ENCODE peak calls at places on chromosomes 1 and 21, in six cellular contexts. M is HuH-7, Z is progenitor cell of endocrine pancreas, G is endothelial cell, N is esophagus squamous epithelium, D is left cardiac atrium. A is an unnamed sample.

GRCh38 chr21:38804617-38805281 is 980 bp upstream of the ETS2 start:
- DNase-seq in M (no peak), Z (peak; percentile 43), G (peak; percentile 76), N (no peak), D (peak; percentile 86), A (peak; percentile 72)

GRCh38 chr1:210951279-210951678 is 182.7 kb downstream of the KCNH1 start:
- DNase-seq in M (no peak), Z (no peak), G (no peak), N (no peak), D (no peak), A (no peak)

GRCh38 chr1:212613440-212614335 is 5.1 kb downstream of the ATF3 start:
- DNase-seq in M (no peak), Z (no peak), G (no peak), N (no peak), D (no peak), A (no peak)

GRCh38 chr21:18249542-18250152 is 5.0 kb downstream of the CHODL start:
- DNase-seq in M (no peak), Z (no peak), G (no peak), N (no peak), D (no peak), A (peak; percentile 67)

GRCh38 chr1:156914440-156914856 is 6.0 kb upstream of the LRRC71 start:
- DNase-seq in M (no peak), Z (no peak), G (no peak), N (no peak), D (no peak), A (no peak)

GRCh38 chr1:180898441-180899219 is 14.1 kb upstream of the KIAA1614 start:
- DNase-seq in M (no peak), Z (no peak), G (no peak), N (no peak), D (no peak), A (peak; percentile 42)

GRCh38 chr1:67749844-67750689 is 65.1 kb downstream of the GADD45A start:
- DNase-seq in M (no peak), Z (no peak), G (no peak), N (no peak), D (no peak), A (peak; percentile 46)

GRCh38 chr21:38596264-38597042 is 98.2 kb upstream of the ERG start:
- DNase-seq in M (no peak), Z (no peak), G (no peak), N (no peak), D (no peak), A (no peak)

GRCh38 chr1:112706505-112707216 is at the start of gene RHOC:
- DNase-seq in M (peak; percentile 81), Z (peak; percentile 49), G (peak; percentile 73), N (no peak), D (peak; percentile 76), A (peak; percentile 79)

GRCh38 chr1:229694053-229694693 is 68.1 kb downstream of the URB2 start:
- DNase-seq in M (no peak), Z (no peak), G (peak; percentile 22), N (no peak), D (peak; percentile 79), A (peak; percentile 69)